ENCODE peak calls at places on chromosomes 2 and 18, in nine cellular contexts. Y is A549, D is GM06990, S is left ventricle myocardium inferior, K is IMR-90, T is endothelial cell of umbilical vein, G is PC-9, M is ovary, H is psoas muscle. O is an unnamed sample.

GRCh38 chr2:96099861-96100798 is 16.2 kb downstream of the ADRA2B start:
- DNase-seq in Y (no peak), D (no peak), S (peak), K (no peak), T (peak), G (no peak), M (peak), H (no peak), O (no peak)

GRCh38 chr2:128270306-128271185 is 48.1 kb downstream of the HS6ST1 start:
- DNase-seq in Y (no peak), D (no peak), S (no peak), K (no peak), T (no peak), G (no peak), M (no peak), H (peak), O (no peak)

GRCh38 chr2:65766768-65767267 is 334.4 kb upstream of the SPRED2 start:
- DNase-seq in Y (no peak), D (no peak), S (no peak), K (no peak), T (no peak), G (no peak), M (no peak), H (no peak), O (no peak)

GRCh38 chr2:23381084-23381483 is 3.9 kb upstream of the KLHL29 start:
- DNase-seq in Y (peak), D (no peak), S (no peak), K (peak), T (peak), G (peak), M (no peak), H (peak), O (no peak)

GRCh38 chr2:152613235-152613634 is 104.0 kb downstream of the PRPF40A start:
- DNase-seq in Y (no peak), D (peak), S (no peak), K (peak), T (peak), G (no peak), M (no peak), H (no peak), O (no peak)

GRCh38 chr18:8177330-8178016 is 431.8 kb upstream of the RAB12 start:
- DNase-seq in Y (peak), D (no peak), S (no peak), K (peak), T (peak), G (no peak), M (no peak), H (no peak), O (no peak)

GRCh38 chr2:51220606-51221005 is 188.7 kb upstream of the NRXN1 start:
- DNase-seq in Y (no peak), D (no peak), S (no peak), K (no peak), T (peak), G (no peak), M (no peak), H (no peak), O (no peak)

GRCh38 chr2:224570328-224570993 is 14.7 kb downstream of the CUL3 start:
- DNase-seq in Y (no peak), D (no peak), S (no peak), K (peak), T (no peak), G (no peak), M (no peak), H (no peak), O (no peak)

GRCh38 chr2:32064021-32064678 is 794 bp downstream of the SPAST start:
- DNase-seq in Y (peak), D (no peak), S (no peak), K (no peak), T (peak), G (peak), M (no peak), H (no peak), O (no peak)

GRCh38 chr2:240601831-240602160 is 15.3 kb downstream of the CAPN10 start:
- DNase-seq in Y (no peak), D (no peak), S (no peak), K (no peak), T (no peak), G (no peak), M (peak), H (peak), O (no peak)

GRCh38 chr2:46241344-46241743 is 55.9 kb upstream of the EPAS1 start:
- DNase-seq in Y (peak), D (no peak), S (no peak), K (peak), T (peak), G (no peak), M (no peak), H (no peak), O (no peak)

GRCh38 chr2:9358846-9359245 is 64.5 kb downstream of the ITGB1BP1 start:
- DNase-seq in Y (no peak), D (no peak), S (no peak), K (no peak), T (no peak), G (no peak), M (no peak), H (no peak), O (no peak)

GRCh38 chr18:55083461-55083860 is 124.2 kb upstream of the CCDC68 start:
- DNase-seq in Y (no peak), D (no peak), S (no peak), K (peak), T (no peak), G (no peak), M (no peak), H (no peak), O (no peak)

GRCh38 chr18:24968233-24968775 is 383.7 kb downstream of the ZNF521 start:
- DNase-seq in Y (no peak), D (no peak), S (no peak), K (peak), T (no peak), G (no peak), M (no peak), H (no peak), O (peak)

GRCh38 chr18:47595816-47596501 is 334.5 kb downstream of the SMAD2 start:
- DNase-seq in Y (peak), D (peak), S (no peak), K (no peak), T (peak), G (no peak), M (no peak), H (no peak), O (no peak)

GRCh38 chr2:240250150-240250984 is 109.9 kb upstream of the OTOS start:
- DNase-seq in Y (no peak), D (no peak), S (no peak), K (no peak), T (no peak), G (no peak), M (no peak), H (peak), O (no peak)

GRCh38 chr2:28096421-28096820 is 205.9 kb downstream of the BABAM2 start:
- DNase-seq in Y (no peak), D (no peak), S (no peak), K (peak), T (no peak), G (no peak), M (no peak), H (no peak), O (no peak)

GRCh38 chr2:227876536-227876882 is 5.1 kb downstream of the DAW1 start:
- DNase-seq in Y (peak), D (no peak), S (no peak), K (peak), T (no peak), G (no peak), M (no peak), H (no peak), O (no peak)

GRCh38 chr2:17539596-17539992 is 902 bp upstream of the VSNL1 start:
- DNase-seq in Y (no peak), D (no peak), S (peak), K (no peak), T (no peak), G (no peak), M (no peak), H (no peak), O (no peak)
- H3K4me3 ChIP-seq in Y (peak), D (no peak), S (peak), K (no peak), T (no peak), G (peak), M (peak), H (peak), O (peak)

GRCh38 chr2:106562826-106563594 is 75.8 kb downstream of the CD8B2 start:
- DNase-seq in Y (no peak), D (no peak), S (no peak), K (no peak), T (no peak), G (no peak), M (no peak), H (no peak), O (no peak)
- TF ChIP-seq CTCF in Y (peak), D (no peak), S (peak), K (peak), T (no peak), G (no peak), M (no peak), H (no peak), O (peak)

DNA sequence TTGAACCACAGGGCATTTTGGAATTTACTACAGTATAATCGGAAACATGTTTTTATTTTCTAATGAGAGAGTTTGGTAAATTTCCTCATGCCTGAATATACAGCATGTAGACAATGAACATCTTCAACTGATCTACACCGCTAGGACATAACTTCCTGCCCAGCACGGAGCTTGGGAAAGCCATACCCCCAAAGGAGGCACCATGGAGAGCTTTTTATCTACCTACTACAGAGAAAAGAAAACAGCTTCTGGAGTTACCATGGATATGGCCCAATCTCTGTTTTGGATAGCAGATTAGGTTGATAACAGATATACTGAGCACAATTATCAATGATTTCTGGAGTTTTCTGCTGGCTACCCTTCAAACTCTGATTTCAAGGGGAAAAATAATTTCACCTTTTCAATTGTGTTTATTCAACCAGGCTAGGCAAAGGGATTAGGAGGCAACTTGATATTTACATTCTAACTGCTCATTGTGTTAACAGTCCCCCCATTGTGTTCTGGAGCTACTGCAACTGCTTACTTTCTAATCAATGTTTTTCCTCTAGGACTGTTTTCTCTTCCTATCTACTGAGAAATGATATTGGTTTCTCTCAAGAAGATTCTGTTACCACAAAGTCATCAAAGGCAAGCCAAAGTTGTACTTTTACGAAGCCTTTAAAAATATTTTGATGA is 123.0 kb upstream of the ARHGAP28 start:
- DNase-seq in Y (no peak), D (no peak), S (no peak), K (no peak), T (no peak), G (no peak), M (no peak), H (no peak), O (no peak)
- H3K4me3 ChIP-seq in Y (no peak), D (no peak), S (no peak), K (no peak), T (no peak), G (no peak), M (no peak), H (no peak), O (no peak)

GRCh38 chr2:172783091-172783898 is 47.6 kb downstream of the RAPGEF4 start:
- DNase-seq in Y (peak), D (no peak), S (no peak), K (peak), T (peak), G (peak), M (no peak), H (no peak), O (peak)

GRCh38 chr2:172777431-172777830 is 41.8 kb downstream of the RAPGEF4 start:
- DNase-seq in Y (no peak), D (no peak), S (no peak), K (peak), T (no peak), G (no peak), M (no peak), H (no peak), O (no peak)

DNA sequence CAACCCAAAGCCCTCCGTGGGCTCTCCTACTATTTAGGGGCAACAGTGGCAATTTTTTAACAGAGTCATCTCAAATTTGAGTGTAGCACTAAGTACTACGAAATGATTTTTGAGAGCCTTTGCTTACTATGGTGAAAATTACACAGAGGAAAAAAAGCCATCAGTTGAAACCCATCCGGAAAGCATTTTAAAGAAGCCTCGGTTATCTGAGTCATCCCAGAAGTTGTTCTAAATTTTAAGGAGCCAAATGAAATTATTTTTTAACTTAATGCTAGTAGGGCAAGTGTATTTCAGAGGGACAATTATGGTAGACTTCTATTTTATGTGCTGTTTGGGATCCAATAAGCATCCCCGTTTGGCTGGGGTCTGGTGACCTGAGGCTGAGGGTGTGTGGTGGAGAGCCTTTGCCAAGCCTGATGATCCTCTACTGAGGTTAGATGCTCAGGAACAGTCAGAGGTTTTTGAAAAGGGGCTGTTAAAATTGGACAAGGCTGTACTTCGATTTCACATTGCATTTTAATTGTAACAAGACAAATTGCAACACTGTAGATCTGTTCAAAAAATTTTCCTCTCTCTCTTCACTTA is 47.0 kb downstream of the RAPGEF4 start:
- DNase-seq in Y (no peak), D (no peak), S (no peak), K (peak), T (no peak), G (no peak), M (no peak), H (no peak), O (no peak)
- TF ChIP-seq CTCF in Y (no peak), D (no peak), S (no peak), K (no peak), T (no peak), G (no peak), M (no peak), H (no peak), O (no peak)

GRCh38 chr2:161104054-161104553 is 56.1 kb upstream of the TANK start:
- DNase-seq in Y (no peak), D (peak), S (no peak), K (no peak), T (no peak), G (no peak), M (no peak), H (no peak), O (no peak)
- H3K4me3 ChIP-seq in Y (no peak), D (peak), S (no peak), K (no peak), T (no peak), G (no peak), M (no peak), H (no peak), O (no peak)

GRCh38 chr18:3666526-3667254 is 216.7 kb downstream of the TGIF1 start:
- DNase-seq in Y (no peak), D (no peak), S (no peak), K (no peak), T (no peak), G (no peak), M (no peak), H (no peak), O (no peak)
- TF ChIP-seq CTCF in Y (no peak), D (no peak), S (peak), K (no peak), T (no peak), G (peak), M (no peak), H (no peak), O (no peak)

GRCh38 chr2:188439986-188440385 is 148.3 kb downstream of the GULP1 start:
- DNase-seq in Y (no peak), D (no peak), S (no peak), K (no peak), T (no peak), G (no peak), M (no peak), H (no peak), O (no peak)
- H3K4me3 ChIP-seq in Y (no peak), D (no peak), S (no peak), K (no peak), T (no peak), G (no peak), M (no peak), H (no peak), O (no peak)

GRCh38 chr2:211281430-211282073 is 725.2 kb downstream of the CPS1 start:
- DNase-seq in Y (no peak), D (no peak), S (no peak), K (no peak), T (no peak), G (no peak), M (no peak), H (no peak), O (no peak)
- TF ChIP-seq CTCF in Y (no peak), D (no peak), S (no peak), K (no peak), T (no peak), G (no peak), M (no peak), H (no peak), O (no peak)

GRCh38 chr2:74091391-74091790 is 56.3 kb downstream of the BOLA3 start:
- DNase-seq in Y (no peak), D (no peak), S (no peak), K (no peak), T (no peak), G (no peak), M (no peak), H (no peak), O (no peak)
- H3K4me3 ChIP-seq in Y (no peak), D (no peak), S (no peak), K (no peak), T (no peak), G (no peak), M (no peak), H (no peak), O (no peak)